ENCODE peak calls at places on chromosomes 12 and 14, in six cellular contexts. O, T, J, E, Z and A are unnamed samples.

GRCh38 chr14:76755610-76756390 is 5.5 kb upstream of the VASH1 start:
- DNase-seq in O (no peak), T (no peak), J (no peak), E (no peak), Z (no peak), A (no peak)

GRCh38 chr12:63196168-63196567 is 45.2 kb upstream of the AVPR1A start:
- DNase-seq in O (no peak), Z (no peak), J (no peak), E (no peak), T (no peak), A (no peak)

GRCh38 chr12:6535960-6536847 is 1.9 kb downstream of the GAPDH start:
- DNase-seq in J (no peak), O (no peak), T (no peak), Z (no peak), E (no peak), A (peak)

GRCh38 chr14:74207943-74208342 is 31.3 kb upstream of the VSX2 start:
- DNase-seq in E (no peak), J (no peak), Z (no peak), O (no peak), T (no peak), A (peak)

GRCh38 chr12:65557425-65558167 is 266.7 kb upstream of the HMGA2 start:
- DNase-seq in Z (no peak), T (no peak), J (no peak), O (no peak), E (no peak), A (no peak)

GRCh38 chr14:51488569-51489220 is 163.0 kb upstream of the FRMD6 start:
- DNase-seq in J (no peak), E (no peak), O (no peak), T (no peak), Z (no peak), A (no peak)

GRCh38 chr12:22978962-22979361 is 354.0 kb downstream of the ETNK1 start:
- DNase-seq in O (no peak), J (no peak), T (no peak), E (no peak), Z (no peak), A (no peak)

GRCh38 chr12:125004621-125005020 is 11.2 kb downstream of the BRI3BP start:
- DNase-seq in E (no peak), T (no peak), Z (no peak), J (no peak), O (no peak), A (no peak)

GRCh38 chr14:87468531-87468930 is 524.5 kb downstream of the GALC start:
- DNase-seq in T (no peak), Z (no peak), E (no peak), O (no peak), J (no peak), A (no peak)

GRCh38 chr12:107760207-107760816 is 625 bp downstream of the PRDM4 start:
- DNase-seq in T (peak), J (no peak), O (peak), E (peak), Z (peak), A (peak)

GRCh38 chr14:73753887-73754880 is 40.0 kb upstream of the PNMA1 start:
- DNase-seq in E (no peak), J (no peak), T (no peak), Z (peak), O (no peak), A (peak)

DNA sequence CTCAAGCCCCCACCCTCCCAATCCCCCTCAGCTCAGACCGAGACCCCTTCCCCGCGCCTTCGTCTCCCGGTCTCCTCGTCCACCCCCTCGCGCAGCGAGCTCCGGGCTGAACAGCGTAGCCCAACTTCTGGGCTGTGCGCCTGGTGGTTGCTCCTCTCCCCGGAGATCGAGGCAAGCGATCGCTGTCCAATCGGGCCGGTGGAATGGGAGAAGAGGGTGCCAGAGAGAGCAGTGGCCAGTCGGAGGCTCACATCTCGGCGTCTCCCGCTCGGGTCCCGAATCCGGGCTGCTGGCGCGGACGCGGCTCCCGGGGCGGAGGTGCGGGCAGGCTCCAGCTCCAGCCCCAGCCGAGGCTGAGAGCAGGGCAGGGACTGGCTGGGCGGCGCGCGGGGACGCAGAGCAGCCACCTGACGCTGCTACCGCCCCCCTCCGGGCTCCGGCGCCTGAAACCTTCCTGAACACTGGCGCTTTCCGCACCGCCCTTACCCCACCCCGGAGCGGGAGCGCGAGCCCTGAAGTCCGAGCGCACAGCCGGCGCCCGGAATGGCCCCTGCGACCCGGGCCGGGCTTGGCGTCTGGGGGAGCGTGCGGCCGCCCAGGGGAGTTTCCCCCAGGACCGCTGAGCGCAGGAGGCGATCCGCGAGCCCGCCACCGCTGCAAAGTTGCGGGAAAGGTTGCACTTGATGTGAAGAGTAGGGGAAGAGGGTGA is 508 bp upstream of the KCNH5 start:
- DNase-seq in T (peak), E (peak), Z (peak), J (no peak), O (no peak), A (no peak)
- H3K4me3 ChIP-seq in T (peak), E (no peak), Z (peak), J (peak), O (no peak), A (no peak)

GRCh38 chr14:63394432-63394831 is 75.7 kb upstream of the GPHB5 start:
- DNase-seq in E (no peak), O (no peak), Z (no peak), T (no peak), J (no peak), A (no peak)

GRCh38 chr14:63393002-63393401 is 74.3 kb upstream of the GPHB5 start:
- DNase-seq in E (no peak), J (no peak), T (no peak), Z (no peak), O (no peak), A (no peak)

GRCh38 chr14:63404906-63405305 is 86.2 kb upstream of the GPHB5 start:
- DNase-seq in O (no peak), T (no peak), J (no peak), E (no peak), Z (no peak), A (no peak)

GRCh38 chr14:63394856-63395255 is 76.1 kb upstream of the GPHB5 start:
- DNase-seq in T (no peak), E (no peak), Z (no peak), O (no peak), J (no peak), A (no peak)

GRCh38 chr14:63398952-63399351 is 80.2 kb upstream of the GPHB5 start:
- DNase-seq in Z (no peak), T (no peak), E (no peak), J (no peak), O (no peak), A (no peak)
- H3K27ac ChIP-seq in Z (no peak), T (no peak), E (no peak), J (no peak), O (no peak), A (no peak)

GRCh38 chr14:102985665-102986064 is 63.2 kb downstream of the AMN start:
- DNase-seq in E (peak), T (no peak), J (no peak), O (no peak), Z (no peak), A (peak)
- H3K4me3 ChIP-seq in E (no peak), T (no peak), J (no peak), O (no peak), Z (no peak), A (no peak)

GRCh38 chr12:75943730-75944096 is 87.9 kb downstream of the PHLDA1 start:
- DNase-seq in E (no peak), J (no peak), Z (no peak), O (no peak), T (no peak), A (no peak)
- H3K27ac ChIP-seq in E (peak), J (peak), Z (no peak), O (peak), T (no peak), A (peak)

GRCh38 chr12:56126732-56127239 is 1.3 kb upstream of the ESYT1 start:
- DNase-seq in T (no peak), Z (no peak), O (no peak), J (no peak), E (no peak), A (peak)
- H3K4me3 ChIP-seq in T (no peak), Z (no peak), O (no peak), J (peak), E (no peak), A (peak)

GRCh38 chr14:91385227-91385626 is 32.4 kb downstream of the CCDC88C start:
- DNase-seq in Z (no peak), O (no peak), J (no peak), T (no peak), E (no peak), A (no peak)

GRCh38 chr14:91388551-91388975 is 29.1 kb downstream of the CCDC88C start:
- DNase-seq in T (no peak), E (no peak), O (peak), J (no peak), Z (no peak), A (no peak)

GRCh38 chr14:91387996-91388395 is 29.6 kb downstream of the CCDC88C start:
- DNase-seq in Z (no peak), O (no peak), J (no peak), E (no peak), T (no peak), A (no peak)

GRCh38 chr14:91389173-91389572 is 28.4 kb downstream of the CCDC88C start:
- DNase-seq in O (no peak), E (no peak), Z (no peak), T (no peak), J (no peak), A (no peak)

DNA sequence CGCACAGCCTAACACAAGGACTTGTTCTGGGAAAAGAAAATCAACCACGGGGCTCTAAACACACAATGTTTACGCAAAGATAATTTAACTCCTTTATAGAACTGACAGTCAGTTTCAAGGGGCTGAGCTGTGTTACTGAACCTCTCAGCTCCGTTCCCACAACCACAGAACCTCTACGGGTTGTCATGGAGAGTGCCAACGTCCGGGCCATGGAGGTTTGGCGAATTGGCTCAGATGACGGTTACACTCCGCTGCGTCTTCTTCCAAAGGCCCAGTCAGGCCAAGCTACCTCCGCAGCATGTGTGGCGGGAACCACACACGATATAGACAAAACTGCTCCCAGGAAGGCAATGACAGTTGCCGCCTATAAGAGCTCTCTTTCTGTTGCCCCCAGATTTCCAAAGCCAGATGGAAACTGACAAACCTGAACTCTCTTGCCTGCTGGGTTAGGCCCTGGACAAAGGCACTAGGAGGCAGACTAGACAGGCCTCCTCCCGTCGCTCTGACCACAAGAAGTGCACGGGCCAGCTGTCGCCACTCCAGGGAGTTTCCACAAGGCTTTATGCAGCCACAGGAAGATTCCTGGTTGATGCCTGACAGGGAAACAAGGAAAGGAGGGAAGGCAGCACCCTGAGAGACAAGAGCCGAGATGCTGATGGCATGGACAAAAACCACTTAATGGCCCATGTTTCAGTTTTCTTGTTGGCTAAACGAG is 30.3 kb downstream of the CCDC88C start:
- DNase-seq in T (no peak), E (no peak), Z (peak), J (no peak), O (no peak), A (no peak)
- H3K27ac ChIP-seq in T (no peak), E (no peak), Z (no peak), J (no peak), O (peak), A (no peak)

DNA sequence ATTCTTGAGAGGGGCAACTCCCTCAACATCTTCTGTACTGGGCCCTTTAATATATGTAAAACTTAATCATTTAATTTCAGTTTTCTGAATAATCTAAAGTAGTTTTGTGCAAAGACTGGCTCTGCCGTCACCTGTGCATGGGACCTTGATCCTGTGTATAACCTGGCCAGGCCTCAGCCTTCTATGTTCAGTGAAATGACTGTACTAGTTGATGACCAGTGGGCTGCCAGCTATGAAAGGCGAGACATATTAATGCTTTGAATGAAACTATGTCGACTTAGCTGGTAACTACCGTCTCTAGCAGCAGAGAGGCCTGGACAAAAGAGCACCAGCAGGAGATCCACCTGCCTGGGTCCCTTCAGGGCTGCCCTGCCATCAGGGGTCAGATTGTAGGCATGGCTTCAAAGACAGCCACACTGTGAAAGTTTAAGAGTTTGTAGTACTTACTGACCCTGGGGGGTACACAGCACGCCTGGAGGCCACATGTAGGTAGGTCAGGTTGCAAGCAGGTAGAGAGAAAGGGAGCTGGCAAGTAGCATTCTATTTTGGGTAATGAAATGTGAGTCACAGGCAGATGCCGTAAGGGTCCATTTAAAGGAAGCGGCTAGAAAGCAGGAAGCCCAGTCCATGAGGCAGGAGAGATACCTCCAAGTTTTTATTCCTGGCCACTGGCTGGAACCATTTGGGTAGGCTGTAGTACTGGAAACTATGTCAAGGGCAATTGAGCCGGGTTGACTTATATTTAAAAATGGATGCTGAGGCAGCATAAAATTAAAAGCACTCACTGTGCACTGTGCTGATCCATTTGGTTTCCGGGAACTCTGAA is 77.2 kb downstream of the BHLHE41 start:
- DNase-seq in J (no peak), T (no peak), O (no peak), E (no peak), Z (no peak), A (no peak)
- H3K4me3 ChIP-seq in J (no peak), T (no peak), O (no peak), E (no peak), Z (no peak), A (no peak)

GRCh38 chr14:68650403-68650994 is 142.4 kb downstream of the ZFP36L1 start:
- DNase-seq in T (no peak), Z (no peak), E (no peak), O (no peak), J (no peak), A (no peak)
- H3K27ac ChIP-seq in T (no peak), Z (no peak), E (no peak), O (no peak), J (no peak), A (no peak)

GRCh38 chr14:103207038-103207403 is 83.8 kb downstream of the TNFAIP2 start:
- DNase-seq in Z (peak), J (peak), T (no peak), E (peak), O (no peak), A (no peak)
- H3K4me3 ChIP-seq in Z (peak), J (peak), T (peak), E (peak), O (no peak), A (no peak)